ENCODE peak calls at places on chromosomes 13 and 19, in nine cellular contexts. H is activated CD4-positive, alpha-beta T cell treated with anti-CD3 and anti-CD28 coated beads for 24 hours; M is HFF-Myc; Q is CD8-positive, alpha-beta memory T cell; Y is stimulated activated CD4-positive, alpha-beta T cell treated with anti-CD3 and anti-CD28 coated beads, Interleukin-2, amount 100 ng/mL, for 48 hours; O is A549; B is mammary epithelial cell; U is esophagus muscularis mucosa; I is HT-29. E is an unnamed sample.

GRCh38 chr13:113898391-113898790 is 34.5 kb upstream of the GAS6 start:
- DNase-seq in O (no peak), Q (no peak), B (no peak), I (no peak), M (no peak), H (no peak), U (peak; percentile 24), Y (no peak), E (no peak)

GRCh38 chr19:10419200-10419645 is 1.1 kb upstream of the PDE4A start:
- DNase-seq in M (no peak), Y (no peak), B (no peak), O (peak; percentile 50), I (no peak), H (no peak), U (no peak), Q (no peak), E (no peak)

GRCh38 chr19:54109651-54110050 is 5.8 kb downstream of the TFPT start:
- DNase-seq in M (no peak), Y (no peak), U (no peak), I (no peak), Q (no peak), O (no peak), H (no peak), B (no peak), E (no peak)

GRCh38 chr13:21238267-21238666 is 61.8 kb downstream of the MRPL57 start:
- DNase-seq in B (no peak), O (no peak), U (no peak), H (no peak), Q (no peak), I (no peak), Y (no peak), M (no peak), E (no peak)

GRCh38 chr13:32663660-32664059 is 77.4 kb downstream of the PDS5B start:
- DNase-seq in O (no peak), M (no peak), I (no peak), Q (no peak), U (no peak), H (no peak), B (no peak), Y (no peak), E (no peak)

GRCh38 chr13:111623170-111623569 is 302.7 kb downstream of the TEX29 start:
- DNase-seq in I (no peak), H (no peak), Q (no peak), M (no peak), B (no peak), Y (no peak), O (no peak), U (no peak), E (no peak)

GRCh38 chr13:42876810-42877550 is 95.6 kb downstream of the FAM216B start:
- DNase-seq in H (no peak), O (no peak), U (no peak), Q (no peak), M (no peak), B (peak; percentile 79), I (no peak), Y (no peak), E (peak; percentile 20)

GRCh38 chr13:76894401-76895110 is 8.4 kb upstream of the KCTD12 start:
- DNase-seq in I (peak; percentile 23), U (no peak), H (no peak), B (peak; percentile 75), Q (no peak), O (no peak), M (no peak), Y (no peak), E (no peak)

GRCh38 chr19:53057904-53058579 is 13.5 kb downstream of the ERVV-2 start:
- DNase-seq in O (no peak), B (peak; percentile 17), Q (no peak), I (no peak), U (no peak), M (no peak), H (no peak), Y (no peak), E (no peak)

GRCh38 chr19:8081569-8082550 is 29.3 kb downstream of the CCL25 start:
- DNase-seq in H (no peak), Y (no peak), B (no peak), M (no peak), U (no peak), O (peak; percentile 35), I (no peak), Q (no peak), E (no peak)

GRCh38 chr19:39671739-39672363 is 16.1 kb downstream of the LGALS16 start:
- DNase-seq in U (peak; percentile 72), H (no peak), Y (peak; percentile 41), I (peak; percentile 92), O (peak; percentile 83), M (peak; percentile 19), Q (no peak), B (peak; percentile 31), E (peak; percentile 2)

GRCh38 chr13:44619651-44620050 is 43.5 kb upstream of the TSC22D1 start:
- DNase-seq in Y (no peak), U (no peak), B (no peak), Q (no peak), I (no peak), H (no peak), M (no peak), O (no peak), E (no peak)

GRCh38 chr13:30026093-30026492 is 175.7 kb upstream of the UBL3 start:
- DNase-seq in I (no peak), H (no peak), Y (no peak), M (peak; percentile 32), O (no peak), B (peak; percentile 33), U (no peak), Q (no peak), E (peak; percentile 84)

GRCh38 chr13:47679391-47679790 is 321.7 kb downstream of the SUCLA2 start:
- DNase-seq in H (no peak), U (no peak), Y (no peak), I (no peak), Q (no peak), M (no peak), B (peak; percentile 12), O (no peak), E (peak; percentile 28)

GRCh38 chr13:63643543-63643942 is 2227.9 kb upstream of the PCDH20 start:
- DNase-seq in M (no peak), Q (no peak), Y (no peak), I (no peak), B (no peak), H (no peak), U (no peak), O (no peak), E (no peak)

GRCh38 chr19:18290250-18291018 is 9.0 kb upstream of the JUND start:
- DNase-seq in M (no peak), H (peak; percentile 90), B (no peak), O (no peak), Q (peak; percentile 73), U (no peak), Y (peak; percentile 85), I (no peak), E (no peak)

GRCh38 chr13:114129649-114130062 is 2.8 kb downstream of the RASA3 start:
- DNase-seq in M (no peak), I (no peak), H (no peak), Q (no peak), B (no peak), O (no peak), U (no peak), Y (no peak), E (no peak)

GRCh38 chr19:32067686-32068085 is 277.7 kb upstream of the ZNF507 start:
- DNase-seq in Q (no peak), U (no peak), M (no peak), B (no peak), H (no peak), I (no peak), Y (no peak), O (peak; percentile 9), E (no peak)

GRCh38 chr19:18744019-18744418 is 47.1 kb downstream of the COMP start:
- DNase-seq in Y (no peak), I (no peak), M (no peak), H (no peak), Q (no peak), B (no peak), U (no peak), O (no peak), E (no peak)

GRCh38 chr19:6886272-6886671 is 1.1 kb upstream of the ADGRE1 start:
- DNase-seq in H (no peak), Y (no peak), U (no peak), B (no peak), Q (no peak), I (no peak), M (no peak), O (no peak), E (no peak)

GRCh38 chr13:80262051-80262695 is 78.8 kb downstream of the SPRY2 start:
- DNase-seq in B (no peak), U (no peak), Y (no peak), M (no peak), O (no peak), Q (no peak), H (no peak), I (no peak), E (no peak)

GRCh38 chr13:96544965-96545364 is 449.3 kb downstream of the OXGR1 start:
- DNase-seq in U (no peak), O (no peak), B (no peak), H (no peak), M (no peak), I (no peak), Q (no peak), Y (no peak), E (no peak)

GRCh38 chr13:99743079-99743478 is 228.5 kb downstream of the ZIC5 start:
- DNase-seq in H (no peak), Y (no peak), M (no peak), O (no peak), Q (no peak), U (no peak), I (no peak), B (no peak), E (no peak)

GRCh38 chr13:97413694-97414093 is 20.3 kb upstream of the RAP2A start:
- DNase-seq in H (no peak), M (no peak), O (no peak), B (no peak), Q (no peak), Y (no peak), U (no peak), I (no peak), E (no peak)

E was measured in AG09309.